ENCODE peak calls at places on chromosomes 4 and X, in five cellular contexts. H is sigmoid colon, I is GM12892, P is HCT116, C is stomach. V is an unnamed sample.

GRCh38 chr4:2893772-2894171 is 50.1 kb downstream of the ADD1 start:
- DNase-seq in H (no peak), I (no peak), P (no peak), C (no peak), V (no peak)

GRCh38 chr4:182643801-182644311 is 273.3 kb downstream of the DCTD start:
- DNase-seq in H (no peak), I (no peak), P (no peak), C (no peak), V (no peak)

GRCh38 chrX:11125079-11125478 is 13.9 kb downstream of the HCCS start:
- DNase-seq in H (no peak), I (no peak), P (no peak), C (no peak), V (no peak)

GRCh38 chr4:24800273-24800880 is 5.0 kb downstream of the SOD3 start:
- DNase-seq in H (no peak), I (no peak), P (no peak), C (no peak), V (no peak)

GRCh38 chr4:113837397-113837796 is 75.9 kb upstream of the CAMK2D start:
- DNase-seq in H (no peak), I (no peak), P (no peak), C (no peak), V (no peak)

GRCh38 chr4:105966046-105966445 is 70.8 kb downstream of the NPNT start:
- DNase-seq in H (no peak), I (no peak), P (no peak), C (no peak), V (no peak)

GRCh38 chr4:959338-960139 is 13.8 kb downstream of the DGKQ start:
- DNase-seq in H (peak), I (no peak), P (no peak), C (no peak), V (no peak)

GRCh38 chr4:53026233-53026632 is 164.1 kb downstream of the RASL11B start:
- DNase-seq in H (no peak), I (no peak), P (no peak), C (no peak), V (no peak)

GRCh38 chr4:7815562-7815961 is 124.1 kb downstream of the AFAP1 start:
- DNase-seq in H (peak), I (no peak), P (no peak), C (no peak), V (no peak)

GRCh38 chr4:7814451-7814850 is 125.2 kb downstream of the AFAP1 start:
- DNase-seq in H (peak), I (no peak), P (no peak), C (no peak), V (no peak)

GRCh38 chr4:7812191-7812860 is 127.3 kb downstream of the AFAP1 start:
- DNase-seq in H (peak), I (no peak), P (no peak), C (no peak), V (no peak)

GRCh38 chr4:7812921-7813320 is 126.7 kb downstream of the AFAP1 start:
- DNase-seq in H (peak), I (no peak), P (no peak), C (no peak), V (no peak)

DNA sequence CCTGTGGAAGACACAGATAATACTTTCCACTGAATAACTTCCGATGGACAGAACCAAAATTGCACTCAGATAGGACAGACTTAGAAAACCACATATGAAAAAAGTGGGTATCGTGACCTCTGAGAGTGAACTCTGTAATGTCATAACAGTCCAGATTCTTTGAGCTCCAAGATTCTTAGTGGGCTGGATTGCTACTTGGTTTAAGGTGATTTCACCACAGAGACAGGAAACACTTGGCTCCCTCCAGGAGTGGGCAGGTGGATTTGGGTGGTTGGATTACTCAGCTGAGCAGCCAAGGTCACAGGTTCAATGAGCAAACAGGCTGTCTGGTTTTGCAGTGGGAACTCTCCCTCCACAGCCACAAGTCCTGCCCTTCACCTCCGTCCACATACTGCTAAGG is 126.0 kb downstream of the AFAP1 start:
- DNase-seq in H (peak), I (no peak), P (no peak), C (no peak), V (no peak)
- TF ChIP-seq POLR2AphosphoS5 in H (no peak), I (no peak), P (no peak), C (no peak), V (no peak)

GRCh38 chr4:75516144-75516543 is 1.9 kb downstream of the THAP6 start:
- DNase-seq in H (no peak), I (no peak), P (no peak), C (no peak), V (no peak)

GRCh38 chr4:75514949-75515612 is 808 bp downstream of the THAP6 start:
- DNase-seq in H (no peak), I (no peak), P (no peak), C (no peak), V (no peak)

GRCh38 chr4:75513529-75514130 is 573 bp downstream of the RCHY1 start:
- DNase-seq in H (no peak), I (no peak), P (no peak), C (no peak), V (peak)

GRCh38 chr4:75512336-75513211 is 1.6 kb downstream of the RCHY1 start:
- DNase-seq in H (no peak), I (no peak), P (no peak), C (no peak), V (no peak)

GRCh38 chr4:75514131-75514948 is at the start of the genes RCHY1 and THAP6:
- DNase-seq in H (peak), I (peak), P (peak), C (peak), V (peak)
- TF ChIP-seq POLR2A in H (peak), I (peak), P (peak), C (peak), V (peak)

GRCh38 chr4:184806711-184807110 is 19.1 kb downstream of the ACSL1 start:
- DNase-seq in H (no peak), I (no peak), P (no peak), C (no peak), V (no peak)

GRCh38 chr4:184807261-184807660 is 18.5 kb downstream of the ACSL1 start:
- DNase-seq in H (no peak), I (no peak), P (no peak), C (peak), V (peak)

GRCh38 chr4:184806246-184806550 is 19.6 kb downstream of the ACSL1 start:
- DNase-seq in H (no peak), I (no peak), P (no peak), C (no peak), V (no peak)

GRCh38 chr4:184804621-184805020 is 21.1 kb downstream of the ACSL1 start:
- DNase-seq in H (no peak), I (no peak), P (no peak), C (no peak), V (no peak)

DNA sequence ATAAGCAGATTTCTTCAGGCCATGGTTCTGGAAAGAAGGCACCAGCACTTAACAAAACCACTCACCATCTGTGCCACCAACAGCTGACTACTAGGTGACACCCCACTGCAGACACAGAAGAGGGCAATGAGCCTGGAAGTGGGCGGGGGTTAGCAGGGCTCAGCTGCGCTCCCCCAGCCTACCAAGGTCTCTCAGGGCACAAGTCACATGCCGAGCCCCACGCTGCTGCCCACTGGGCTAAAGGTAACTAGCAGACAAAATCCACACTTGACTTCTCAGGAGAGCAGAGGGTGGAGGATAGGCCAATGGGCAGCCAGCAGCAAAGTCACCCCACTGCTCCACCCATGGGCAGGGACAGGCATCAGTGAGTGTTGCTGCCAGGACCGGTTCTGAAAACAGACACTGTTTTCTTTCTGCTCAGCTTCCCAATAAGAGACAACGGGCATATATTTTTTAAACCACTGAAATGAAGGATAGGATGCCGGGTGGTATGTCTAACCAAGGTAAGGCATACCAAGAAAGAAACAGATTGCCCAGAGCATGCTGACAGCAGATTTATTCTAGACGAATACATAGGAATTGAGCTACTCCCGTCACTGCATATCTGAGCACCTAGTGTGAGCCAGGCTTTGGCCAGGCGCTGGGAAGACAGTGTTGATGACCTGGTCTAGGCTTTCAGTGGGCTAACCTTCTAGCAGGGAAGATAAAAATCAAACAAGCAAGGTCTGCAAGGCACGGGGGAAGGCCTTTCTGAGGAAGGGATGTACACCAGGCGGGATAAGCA is 20.1 kb downstream of the ACSL1 start:
- DNase-seq in H (no peak), I (no peak), P (no peak), C (peak), V (peak)
- TF ChIP-seq POLR2AphosphoS5 in H (no peak), I (no peak), P (no peak), C (peak), V (peak)

DNA sequence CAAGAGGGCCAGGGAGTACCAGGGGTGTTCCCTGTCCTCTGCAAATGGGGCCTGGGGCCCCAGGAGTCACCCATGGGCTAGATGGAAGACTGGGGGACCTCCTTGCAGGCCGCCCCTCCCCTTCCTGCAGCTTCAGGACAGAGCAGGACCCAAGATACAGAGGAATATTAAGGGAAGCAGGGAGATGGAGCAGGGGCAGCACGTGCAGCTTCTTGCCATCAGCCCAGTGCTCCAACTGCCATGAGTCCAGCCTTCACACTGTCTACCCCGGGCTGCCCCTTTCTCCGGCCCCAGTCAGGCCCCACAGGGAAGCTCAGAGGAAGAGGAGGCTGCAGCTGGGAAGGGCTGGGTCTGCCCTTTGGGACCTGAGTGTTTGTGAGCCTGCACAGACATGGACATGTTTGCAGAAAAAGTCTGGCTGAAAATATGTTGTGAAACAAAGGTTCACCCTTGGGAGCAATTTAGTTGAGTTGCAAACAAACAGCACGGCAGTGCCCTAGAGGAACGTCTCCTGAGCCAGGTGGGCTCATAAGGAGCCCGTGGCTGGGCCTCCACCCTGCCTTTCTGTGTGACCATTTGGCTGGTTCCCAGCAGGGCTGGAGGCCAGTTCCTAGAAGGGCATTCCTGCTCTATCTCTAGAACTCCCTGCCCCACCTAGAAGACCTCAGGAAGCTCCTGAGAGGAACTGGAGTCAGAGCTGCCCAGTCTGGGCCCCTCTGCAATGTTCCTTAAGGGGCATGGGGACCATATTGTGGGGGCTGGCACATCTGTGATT is 8.9 kb downstream of the FATE1 start:
- DNase-seq in H (no peak), I (no peak), P (no peak), C (peak), V (peak)
- TF ChIP-seq POLR2A in H (no peak), I (no peak), P (no peak), C (no peak), V (no peak)

DNA sequence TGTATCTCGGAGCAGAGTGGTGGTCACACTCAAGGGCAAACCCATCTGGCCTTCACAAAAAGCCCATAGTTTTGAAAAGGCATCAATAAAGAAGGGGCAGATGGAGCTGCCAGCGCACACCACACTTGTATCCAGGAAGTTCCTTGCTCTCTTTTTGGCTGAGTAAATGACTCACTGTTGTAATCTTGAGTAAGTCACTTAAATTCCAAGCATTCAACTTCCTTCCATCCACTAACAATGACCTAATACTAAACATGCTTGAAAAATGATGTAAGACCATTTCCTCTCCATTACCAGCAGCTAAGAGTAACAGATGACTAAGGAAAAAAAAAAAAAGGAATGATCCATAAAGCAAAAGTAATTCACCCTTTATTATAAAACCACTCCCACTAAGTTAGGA is 32.4 kb upstream of the MYOZ2 start:
- DNase-seq in H (peak), I (no peak), P (peak), C (no peak), V (no peak)
- TF ChIP-seq POLR2AphosphoS5 in H (peak), I (no peak), P (peak), C (peak), V (no peak)

GRCh38 chr4:56435748-56436442 is at the start of gene PAICS:
- DNase-seq in H (peak), I (peak), P (peak), C (peak), V (peak)

GRCh38 chr4:56433280-56433679 is 2.1 kb downstream of the PPAT start:
- DNase-seq in H (no peak), I (no peak), P (no peak), C (no peak), V (no peak)

GRCh38 chr4:56430203-56430602 is 5.2 kb downstream of the PPAT start:
- DNase-seq in H (no peak), I (no peak), P (no peak), C (no peak), V (no peak)

GRCh38 chr4:56434599-56435000 is 815 bp downstream of the PPAT start:
- DNase-seq in H (no peak), I (no peak), P (no peak), C (peak), V (peak)

GRCh38 chr4:56435001-56435747 is at the start of gene PPAT:
- DNase-seq in H (peak), I (peak), P (peak), C (peak), V (peak)
- TF ChIP-seq POLR2A in H (peak), I (peak), P (peak), C (no peak), V (peak)

GRCh38 chr4:7887415-7887814 is 52.2 kb downstream of the AFAP1 start:
- DNase-seq in H (no peak), I (no peak), P (no peak), C (no peak), V (no peak)

GRCh38 chr4:7894098-7894676 is 45.5 kb downstream of the AFAP1 start:
- DNase-seq in H (no peak), I (no peak), P (no peak), C (no peak), V (peak)

GRCh38 chr4:7892212-7893019 is 47.2 kb downstream of the AFAP1 start:
- DNase-seq in H (no peak), I (no peak), P (no peak), C (no peak), V (no peak)

GRCh38 chr4:7893539-7893938 is 46.1 kb downstream of the AFAP1 start:
- DNase-seq in H (no peak), I (no peak), P (no peak), C (no peak), V (no peak)

GRCh38 chr4:7890635-7891393 is 48.8 kb downstream of the AFAP1 start:
- DNase-seq in H (no peak), I (no peak), P (no peak), C (no peak), V (no peak)
- TF ChIP-seq POLR2AphosphoS5 in H (no peak), I (no peak), P (no peak), C (no peak), V (peak)

DNA sequence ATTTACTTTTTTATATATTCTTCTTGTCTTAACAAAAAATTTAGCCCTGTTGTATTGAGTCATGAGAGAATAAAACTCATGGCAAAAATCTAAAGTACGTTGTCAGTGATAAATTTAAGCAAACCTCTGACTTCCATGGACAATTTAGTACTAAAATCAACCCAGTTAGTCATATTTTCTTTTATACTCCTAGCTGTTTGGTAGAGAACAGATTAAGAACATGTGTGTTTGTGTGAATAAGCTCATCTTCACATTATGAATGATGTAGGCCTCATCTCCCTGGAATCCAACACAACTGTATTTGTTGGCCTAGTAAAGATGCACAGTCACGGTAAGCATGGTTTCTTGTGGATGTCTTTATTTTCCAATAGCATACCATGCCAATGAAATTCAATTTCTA is 40.8 kb upstream of the FAM47B start:
- DNase-seq in H (no peak), I (no peak), P (no peak), C (no peak), V (no peak)
- TF ChIP-seq POLR2A in H (no peak), I (no peak), P (no peak), C (no peak), V (no peak)

GRCh38 chrX:97310373-97310772 is 426.7 kb downstream of the RPA4 start:
- DNase-seq in H (no peak), I (no peak), P (no peak), C (no peak), V (no peak)
- TF ChIP-seq POLR2AphosphoS5 in H (no peak), I (no peak), P (no peak), C (no peak), V (no peak)

GRCh38 chr4:83110222-83110945 is 4.1 kb downstream of the PLAC8 start:
- DNase-seq in H (peak), I (peak), P (peak), C (peak), V (peak)
- TF ChIP-seq POLR2A in H (no peak), I (peak), P (no peak), C (no peak), V (no peak)

V was measured in prostate gland.